ENCODE peak calls at places on chromosomes 11 and 22, in five cellular contexts. F, Q, V, B and E are unnamed samples.

GRCh38 chr22:29641052-29641780 is 37.8 kb downstream of the NF2 start:
- DNase-seq in F (no peak), Q (no peak), V (no peak), B (no peak), E (no peak)

GRCh38 chr11:113261709-113262475 is 52.5 kb upstream of the TTC12 start:
- DNase-seq in F (no peak), Q (peak), V (no peak), B (no peak), E (peak)

GRCh38 chr11:93532285-93532789 is 10.9 kb downstream of the SMCO4 start:
- DNase-seq in F (no peak), Q (no peak), V (no peak), B (no peak), E (no peak)

GRCh38 chr11:36594316-36594989 is at the start of gene IFTAP:
- DNase-seq in F (peak), Q (peak), V (peak), B (peak), E (peak)

GRCh38 chr22:26086359-26086758 is 82.9 kb upstream of the SEZ6L start:
- DNase-seq in F (no peak), Q (no peak), V (no peak), B (no peak), E (no peak)

GRCh38 chr11:66910669-66911068 is 47.5 kb downstream of the PC start:
- DNase-seq in F (no peak), Q (no peak), V (no peak), B (no peak), E (no peak)

GRCh38 chr11:33652930-33653329 is 47.7 kb downstream of the C11orf91 start:
- DNase-seq in F (no peak), Q (no peak), V (no peak), B (no peak), E (no peak)

GRCh38 chr11:91912322-91912721 is 312.3 kb upstream of the FAT3 start:
- DNase-seq in F (no peak), Q (no peak), V (no peak), B (no peak), E (no peak)

GRCh38 chr11:103529217-103529684 is 420.0 kb downstream of the DYNC2H1 start:
- DNase-seq in F (no peak), Q (peak), V (no peak), B (no peak), E (peak)

GRCh38 chr22:45196308-45196707 is 32.6 kb downstream of the NUP50 start:
- DNase-seq in F (no peak), Q (no peak), V (no peak), B (no peak), E (no peak)

GRCh38 chr11:72114570-72114969 is 2.1 kb upstream of the ANAPC15 start:
- DNase-seq in F (no peak), Q (peak), V (no peak), B (no peak), E (peak)

GRCh38 chr11:28727254-28727653 is 619.1 kb downstream of the METTL15 start:
- DNase-seq in F (no peak), Q (no peak), V (no peak), B (no peak), E (no peak)

GRCh38 chr22:37117092-37117491 is 7.6 kb upstream of the TMPRSS6 start:
- DNase-seq in F (no peak), Q (no peak), V (no peak), B (no peak), E (no peak)

GRCh38 chr11:71998649-71999310 is at the start of gene IL18BP:
- DNase-seq in F (peak), Q (no peak), V (no peak), B (no peak), E (no peak)

GRCh38 chr11:113131036-113131775 is 170.0 kb downstream of the NCAM1 start:
- DNase-seq in F (no peak), Q (no peak), V (no peak), B (no peak), E (no peak)

GRCh38 chr11:111360150-111361043 is 18.7 kb downstream of the POU2AF1 start:
- DNase-seq in F (no peak), Q (no peak), V (no peak), B (no peak), E (no peak)

GRCh38 chr11:19772480-19772879 is 59.8 kb downstream of the NAV2 start:
- DNase-seq in F (no peak), Q (no peak), V (no peak), B (no peak), E (no peak)

GRCh38 chr22:23110190-23110921 is 31.4 kb downstream of the RSPH14 start:
- DNase-seq in F (no peak), Q (no peak), V (no peak), B (peak), E (no peak)

GRCh38 chr11:2202071-2202899 is 30.7 kb upstream of the TH start:
- DNase-seq in F (no peak), Q (peak), V (no peak), B (peak), E (peak)

GRCh38 chr22:49370841-49371301 is 456.8 kb downstream of the BRD1 start:
- DNase-seq in F (peak), Q (no peak), V (no peak), B (no peak), E (no peak)

GRCh38 chr11:19980957-19981669 is 179.2 kb downstream of the DBX1 start:
- DNase-seq in F (peak), Q (no peak), V (no peak), B (no peak), E (no peak)

GRCh38 chr11:117327567-117328413 is at the start of gene CEP164:
- DNase-seq in F (peak), Q (peak), V (peak), B (peak), E (peak)

GRCh38 chr11:131957891-131958290 is 587.5 kb downstream of the NTM start:
- DNase-seq in F (no peak), Q (no peak), V (no peak), B (no peak), E (no peak)

GRCh38 chr11:68379216-68379615 is 66.8 kb downstream of the LRP5 start:
- DNase-seq in F (no peak), Q (no peak), V (no peak), B (no peak), E (no peak)

GRCh38 chr11:111834432-111835163 is 36.8 kb downstream of the ALG9 start:
- DNase-seq in F (no peak), Q (no peak), V (no peak), B (no peak), E (no peak)

GRCh38 chr11:109864834-109865557 is 228.2 kb upstream of the ZC3H12C start:
- DNase-seq in F (no peak), Q (peak), V (no peak), B (peak), E (peak)

GRCh38 chr11:698493-699115 is 3.0 kb downstream of the TMEM80 start:
- DNase-seq in F (no peak), Q (no peak), V (no peak), B (no peak), E (no peak)

GRCh38 chr11:93567406-93567819 is 24.2 kb upstream of the SMCO4 start:
- DNase-seq in F (peak), Q (no peak), V (no peak), B (no peak), E (no peak)

GRCh38 chr11:91641153-91641552 is 583.5 kb upstream of the FAT3 start:
- DNase-seq in F (no peak), Q (no peak), V (no peak), B (no peak), E (no peak)

GRCh38 chr11:117993988-117994741 is 8.0 kb downstream of the IL10RA start:
- DNase-seq in F (peak), Q (no peak), V (no peak), B (no peak), E (no peak)

GRCh38 chr11:19789840-19790710 is 77.4 kb downstream of the NAV2 start:
- DNase-seq in F (no peak), Q (no peak), V (no peak), B (no peak), E (no peak)

GRCh38 chr11:1852885-1853284 is at the start of gene LSP1:
- DNase-seq in F (no peak), Q (no peak), V (peak), B (no peak), E (no peak)

GRCh38 chr22:40239345-40239683 is 61.6 kb downstream of the TNRC6B start:
- DNase-seq in F (no peak), Q (no peak), V (no peak), B (no peak), E (no peak)

GRCh38 chr11:33574366-33574765 is 126.3 kb downstream of the C11orf91 start:
- DNase-seq in F (no peak), Q (no peak), V (no peak), B (no peak), E (no peak)

GRCh38 chr11:117799634-117800033 is 2.6 kb upstream of the DSCAML1 start:
- DNase-seq in F (no peak), Q (no peak), V (no peak), B (no peak), E (no peak)

GRCh38 chr11:115222863-115223530 is 281.2 kb downstream of the CADM1 start:
- DNase-seq in F (no peak), Q (no peak), V (no peak), B (peak), E (no peak)

GRCh38 chr11:111557425-111558111 is 17.0 kb downstream of the LAYN start:
- DNase-seq in F (no peak), Q (peak), V (no peak), B (no peak), E (peak)